ENCODE peak calls at places on chromosomes 12 and 14, in nine cellular contexts. T is A549, L is left ventricle myocardium inferior, A is ovary, X is left lung, E is H9, C is Karpas-422, O is esophagus muscularis mucosa, K is GM23248. S is an unnamed sample.
A peak's percentile ranks its signal among the peaks of the same experiment; 100 is the strongest.

GRCh38 chr12:52634266-52635056 is 16.1 kb upstream of the KRT73 start:
- DNase-seq in C (no peak), E (peak; percentile 24), O (no peak), L (peak; percentile 81), K (no peak), T (no peak), A (no peak), X (no peak), S (no peak)

GRCh38 chr12:108066583-108067234 is 62.4 kb upstream of the WSCD2 start:
- DNase-seq in L (no peak), O (no peak), X (no peak), E (no peak), K (peak; percentile 11), T (no peak), C (no peak), A (no peak), S (no peak)

GRCh38 chr12:118061876-118062791 is 1.2 kb upstream of the WSB2 start:
- DNase-seq in C (no peak), E (peak; percentile 80), L (peak; percentile 29), K (peak; percentile 75), X (no peak), T (peak; percentile 73), O (peak; percentile 91), A (peak; percentile 60), S (no peak)

GRCh38 chr12:113858828-113859386 is 107.2 kb downstream of the RBM19 start:
- DNase-seq in A (no peak), X (no peak), C (no peak), E (no peak), L (no peak), O (no peak), K (no peak), T (no peak), S (no peak)

GRCh38 chr12:68175566-68176033 is 16.1 kb upstream of the IFNG start:
- DNase-seq in X (no peak), T (no peak), K (no peak), A (no peak), E (no peak), C (no peak), O (no peak), L (no peak), S (no peak)

GRCh38 chr12:4943067-4943937 is 33.6 kb downstream of the KCNA1 start:
- DNase-seq in E (no peak), L (no peak), O (no peak), K (no peak), A (no peak), X (no peak), T (no peak), C (no peak), S (no peak)

GRCh38 chr14:93788557-93789365 is 476 bp upstream of the PRIMA1 start:
- DNase-seq in O (no peak), A (peak; percentile 59), E (peak; percentile 66), C (no peak), L (peak; percentile 47), T (peak; percentile 74), X (no peak), K (peak; percentile 50), S (no peak)

GRCh38 chr14:69931960-69932359 is 52.7 kb downstream of the SMOC1 start:
- DNase-seq in K (no peak), X (no peak), L (no peak), C (no peak), E (no peak), T (no peak), O (no peak), A (no peak), S (no peak)

GRCh38 chr12:12725086-12725955 is 8.2 kb downstream of the CDKN1B start:
- DNase-seq in O (peak; percentile 98), C (peak; percentile 98), X (peak; percentile 95), K (peak; percentile 99), T (peak; percentile 97), A (peak; percentile 90), L (peak; percentile 94), E (peak; percentile 91), S (peak; percentile 82)

GRCh38 chr12:111174283-111175108 is 194.4 kb downstream of the PHETA1 start:
- DNase-seq in E (no peak), T (peak; percentile 27), X (no peak), L (no peak), A (no peak), K (peak; percentile 12), O (no peak), C (no peak), S (no peak)

GRCh38 chr12:32603858-32604257 is 75.2 kb upstream of the DNM1L start:
- DNase-seq in L (no peak), E (no peak), O (no peak), A (no peak), C (no peak), X (no peak), T (no peak), K (peak; percentile 78), S (no peak)

GRCh38 chr14:58072288-58073071 is 79.5 kb downstream of the ARMH4 start:
- DNase-seq in A (peak; percentile 52), L (no peak), K (peak; percentile 78), E (peak; percentile 68), C (peak; percentile 92), T (peak; percentile 63), O (no peak), X (no peak), S (no peak)

GRCh38 chr12:2395352-2395977 is 342.7 kb downstream of the CACNA1C start:
- DNase-seq in K (peak; percentile 60), L (peak; percentile 42), X (peak; percentile 87), A (no peak), T (peak; percentile 52), E (peak; percentile 86), C (peak; percentile 73), O (no peak), S (peak; percentile 45)

GRCh38 chr12:109731231-109731731 is 17.7 kb downstream of the FAM222A start:
- DNase-seq in E (peak; percentile 33), K (no peak), X (peak; percentile 59), L (peak; percentile 3), T (no peak), C (no peak), A (no peak), O (no peak), S (peak; percentile 35)

GRCh38 chr12:115079760-115080159 is 395.8 kb upstream of the TBX3 start:
- DNase-seq in C (no peak), E (no peak), L (no peak), X (no peak), K (no peak), O (peak; percentile 60), T (no peak), A (no peak), S (no peak)

GRCh38 chr14:51644215-51644969 is 7.3 kb upstream of the FRMD6 start:
- DNase-seq in T (no peak), X (no peak), L (no peak), C (no peak), O (no peak), A (no peak), K (peak; percentile 56), E (no peak), S (no peak)

GRCh38 chr14:94771906-94772468 is 2.1 kb upstream of the GSC start:
- DNase-seq in A (no peak), E (no peak), X (no peak), O (no peak), C (no peak), T (no peak), K (no peak), L (no peak), S (no peak)

GRCh38 chr14:75125617-75126016 is 1.2 kb downstream of the NEK9 start:
- DNase-seq in K (peak; percentile 85), X (no peak), L (no peak), T (no peak), A (no peak), E (no peak), C (no peak), O (no peak), S (no peak)

GRCh38 chr12:52346596-52346995 is 20.7 kb downstream of the KRT85 start:
- DNase-seq in X (no peak), E (no peak), T (no peak), L (no peak), K (no peak), C (no peak), A (no peak), O (no peak), S (peak; percentile 14)

DNA sequence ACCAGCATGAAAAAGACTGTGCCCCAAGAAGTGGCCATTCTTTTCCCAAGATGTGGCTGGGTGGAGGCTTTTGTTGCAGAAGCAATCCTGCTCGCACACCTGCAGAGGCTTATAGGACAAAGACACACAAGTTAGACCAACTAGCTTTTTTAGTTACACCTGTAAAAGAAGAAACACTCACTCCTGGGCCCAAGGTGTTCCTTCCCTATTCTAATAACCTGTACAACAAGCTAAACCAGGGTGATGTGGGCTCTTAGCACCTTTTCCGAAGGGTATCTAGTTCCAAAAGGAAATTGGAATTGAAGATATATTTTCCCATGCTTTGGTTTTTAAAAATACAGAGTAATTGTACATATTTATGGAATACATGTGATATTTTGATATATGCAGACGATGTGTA is 31.0 kb downstream of the ENTPD5 start:
- DNase-seq in T (no peak), C (no peak), K (no peak), L (no peak), O (no peak), A (no peak), X (no peak), E (no peak), S (no peak)
- H3K27ac ChIP-seq in T (no peak overlapping the region), C (no peak overlapping the region), K (no peak overlapping the region), L (no peak overlapping the region), O (no peak overlapping the region), A (no peak overlapping the region), X (no peak overlapping the region), E (no peak overlapping the region), S (no peak overlapping the region)

DNA sequence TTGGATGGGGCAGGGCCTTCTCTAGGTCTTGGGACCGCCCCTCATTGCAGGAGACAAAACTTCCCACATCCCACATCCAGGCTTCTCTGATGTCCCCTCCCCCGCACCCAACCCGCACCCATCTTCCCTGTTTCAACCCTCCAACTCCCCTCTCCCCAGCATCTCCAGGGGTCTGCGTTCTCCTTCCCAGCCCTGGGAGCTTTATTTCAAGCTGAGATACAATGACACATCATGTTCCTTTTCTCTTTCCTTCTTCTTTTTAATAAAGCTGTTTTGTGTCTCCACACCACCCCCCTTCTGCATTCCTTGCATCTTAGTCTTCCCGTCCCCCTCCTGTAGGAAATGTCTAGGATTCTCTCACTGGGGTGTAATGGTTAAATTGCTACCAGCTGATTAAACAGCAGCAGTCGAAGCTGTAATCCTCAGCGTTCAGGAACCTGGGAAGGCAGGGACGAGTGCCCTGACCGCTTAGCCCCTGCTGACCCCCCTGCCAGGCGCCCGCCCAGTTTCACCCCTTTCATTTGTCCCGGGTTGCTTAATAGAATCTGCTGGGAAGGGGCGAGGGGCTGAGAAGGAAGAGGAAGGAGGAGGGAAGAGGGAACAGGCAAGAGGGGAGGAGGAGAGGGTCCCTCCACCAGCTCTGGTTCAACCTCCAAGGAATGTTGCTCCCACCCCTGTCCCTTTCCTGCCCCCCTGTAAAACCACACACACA is 104.4 kb upstream of the MED13L start:
- DNase-seq in L (no peak), O (no peak), T (peak; percentile 87), C (no peak), X (no peak), K (peak; percentile 97), E (peak; percentile 73), A (peak; percentile 26), S (no peak)
- H3K27ac ChIP-seq in L (no peak overlapping the region), O (no peak overlapping the region), T (peak overlapping the region; percentile 99), C (no peak overlapping the region), X (peak overlapping the region; percentile 18), K (peak overlapping the region; percentile 90), E (peak overlapping the region; percentile 42), A (no peak overlapping the region), S (peak overlapping the region; percentile 64)

GRCh38 chr14:104085032-104085888 is at the start of gene ASPG:
- DNase-seq in E (peak; percentile 94), T (peak; percentile 44), K (no peak), O (no peak), A (peak; percentile 81), L (peak; percentile 37), C (no peak), X (peak; percentile 76), S (peak; percentile 72)
- H3K27ac ChIP-seq in E (no peak within 1 kb of the TSS), T (peak within 1 kb of the TSS; percentile 67), K (no peak within 1 kb of the TSS), O (no peak within 1 kb of the TSS), A (peak within 1 kb of the TSS; percentile 72), L (peak within 1 kb of the TSS; percentile 86), C (no peak within 1 kb of the TSS), X (no peak within 1 kb of the TSS), S (no peak within 1 kb of the TSS)

GRCh38 chr12:31228811-31229792 is 96.8 kb downstream of the SINHCAF start:
- DNase-seq in L (peak; percentile 70), E (no peak), C (no peak), T (no peak), X (no peak), K (no peak), O (peak; percentile 78), A (no peak), S (no peak)
- H3K27ac ChIP-seq in L (peak overlapping the region; percentile 64), E (no peak overlapping the region), C (no peak overlapping the region), T (peak overlapping the region; percentile 60), X (no peak overlapping the region), K (no peak overlapping the region), O (no peak overlapping the region), A (no peak overlapping the region), S (no peak overlapping the region)

S was measured in RWPE2.